ENCODE peak calls at places on chromosomes 16 and 17, in ten cellular contexts. Y is AG04450, I is cardiac muscle cell, D is PC-9, F is thoracic aorta, V is tibial artery, X is MM.1S, T is body of pancreas, O is K562, H is OCI-LY7. K is an unnamed sample.

GRCh38 chr17:49915670-49916069 is 53.3 kb upstream of the DLX4 start:
- DNase-seq in Y (no peak), I (no peak), D (no peak), F (no peak), V (no peak), X (no peak), T (no peak), O (no peak), H (no peak), K (no peak)

GRCh38 chr17:70290770-70291169 is 121.4 kb downstream of the KCNJ2 start:
- DNase-seq in Y (no peak), I (no peak), D (no peak), F (no peak), V (no peak), X (no peak), T (no peak), O (no peak), H (no peak), K (no peak)

GRCh38 chr16:26976913-26977312 is 89.8 kb upstream of the C16orf82 start:
- DNase-seq in Y (no peak), I (no peak), D (no peak), F (no peak), V (no peak), X (no peak), T (no peak), O (no peak), H (no peak), K (no peak)

GRCh38 chr16:24729967-24730815 is 740 bp downstream of the TNRC6A start:
- DNase-seq in Y (no peak), I (peak; percentile 24), D (peak; percentile 3), F (no peak), V (no peak), X (peak; percentile 19), T (peak; percentile 36), O (peak; percentile 76), H (peak; percentile 21), K (peak; percentile 50)

GRCh38 chr17:5651348-5651747 is 67.0 kb upstream of the NLRP1 start:
- DNase-seq in Y (no peak), I (no peak), D (no peak), F (no peak), V (peak; percentile 3), X (no peak), T (no peak), O (no peak), H (no peak), K (no peak)

GRCh38 chr17:1623057-1623456 is 5.6 kb downstream of the SLC43A2 start:
- DNase-seq in Y (no peak), I (no peak), D (no peak), F (no peak), V (no peak), X (no peak), T (no peak), O (no peak), H (no peak), K (no peak)

GRCh38 chr16:72673118-72673517 is 374.8 kb downstream of the ZFHX3 start:
- DNase-seq in Y (no peak), I (no peak), D (no peak), F (no peak), V (no peak), X (no peak), T (no peak), O (no peak), H (no peak), K (no peak)

GRCh38 chr17:67212716-67213417 is 32.1 kb downstream of the HELZ start:
- DNase-seq in Y (peak; percentile 41), I (peak; percentile 68), D (no peak), F (no peak), V (no peak), X (no peak), T (no peak), O (no peak), H (no peak), K (no peak)

GRCh38 chr17:76243826-76244679 is 3.8 kb upstream of the RNF157 start:
- DNase-seq in Y (no peak), I (peak; percentile 26), D (no peak), F (no peak), V (peak; percentile 31), X (no peak), T (no peak), O (no peak), H (no peak), K (no peak)

GRCh38 chr16:67641779-67642708 is 2.9 kb upstream of the CARMIL2 start:
- DNase-seq in Y (no peak), I (peak; percentile 60), D (no peak), F (no peak), V (peak; percentile 92), X (no peak), T (peak; percentile 55), O (no peak), H (no peak), K (peak; percentile 80)

GRCh38 chr16:10640934-10641333 is 53.8 kb downstream of the TEKT5 start:
- DNase-seq in Y (no peak), I (no peak), D (no peak), F (no peak), V (no peak), X (no peak), T (no peak), O (no peak), H (no peak), K (no peak)

GRCh38 chr17:68621065-68621464 is 19.9 kb upstream of the FAM20A start:
- DNase-seq in Y (no peak), I (no peak), D (no peak), F (no peak), V (no peak), X (no peak), T (no peak), O (no peak), H (no peak), K (no peak)

DNA sequence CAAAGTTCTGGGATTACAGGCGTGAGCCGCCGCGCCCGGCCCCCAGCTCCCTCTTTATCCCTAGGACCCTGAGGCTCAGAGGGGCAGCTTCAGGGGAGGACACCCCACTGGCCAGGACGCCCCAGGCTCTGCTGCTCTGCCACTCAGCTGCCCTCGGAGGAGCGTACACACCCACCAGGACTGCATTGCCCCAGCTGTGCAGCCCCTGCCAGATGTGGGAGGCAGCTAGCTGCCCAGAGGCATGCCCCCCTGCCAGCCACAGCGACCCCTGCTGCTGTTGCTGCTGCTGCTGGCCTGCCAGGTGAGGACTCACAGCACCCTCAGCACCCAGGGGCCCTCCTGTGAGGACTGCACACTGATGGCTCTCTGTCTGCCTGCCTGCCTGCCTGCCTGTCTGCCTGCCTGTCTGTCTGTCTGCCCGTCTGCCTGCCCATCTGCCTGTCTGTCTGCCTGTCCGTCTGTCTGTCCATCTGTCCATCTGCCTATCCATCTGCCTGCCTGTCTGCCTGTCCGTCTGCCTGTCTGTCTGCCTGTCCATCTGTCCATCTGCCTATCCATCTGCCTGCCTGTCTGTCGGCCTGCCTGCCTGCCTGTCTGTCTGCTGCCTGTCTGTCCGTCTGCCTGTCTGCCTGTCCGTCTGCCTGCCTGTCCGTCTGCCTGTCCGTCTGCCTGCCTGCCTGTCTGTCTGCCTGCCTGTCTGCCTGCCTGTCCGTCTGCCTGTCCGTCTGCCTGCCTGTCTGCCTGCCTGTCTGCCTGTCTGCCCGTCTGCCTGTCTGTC is 5.0 kb downstream of the GCGR start:
- DNase-seq in Y (no peak), I (no peak), D (no peak), F (no peak), V (no peak), X (no peak), T (no peak), O (no peak), H (peak; percentile 46), K (no peak)
- TF ChIP-seq CTCF in Y (no peak), I (no peak), D (no peak), F (no peak), V (no peak), X (peak; percentile 11), T (no peak), O (peak; percentile 20), H (peak; percentile 63), K (no peak)

GRCh38 chr17:78934681-78935418 is 9.7 kb upstream of the TIMP2 start:
- DNase-seq in Y (no peak), I (no peak), D (no peak), F (no peak), V (no peak), X (no peak), T (no peak), O (no peak), H (no peak), K (no peak)
- H3K4me3 ChIP-seq in Y (peak overlapping the region; percentile 25), I (no peak overlapping the region), D (peak overlapping the region; percentile 21), F (peak overlapping the region; percentile 55), V (peak overlapping the region; percentile 25), X (no peak overlapping the region), T (no peak overlapping the region), O (no peak overlapping the region), H (no peak overlapping the region), K (no peak overlapping the region)

DNA sequence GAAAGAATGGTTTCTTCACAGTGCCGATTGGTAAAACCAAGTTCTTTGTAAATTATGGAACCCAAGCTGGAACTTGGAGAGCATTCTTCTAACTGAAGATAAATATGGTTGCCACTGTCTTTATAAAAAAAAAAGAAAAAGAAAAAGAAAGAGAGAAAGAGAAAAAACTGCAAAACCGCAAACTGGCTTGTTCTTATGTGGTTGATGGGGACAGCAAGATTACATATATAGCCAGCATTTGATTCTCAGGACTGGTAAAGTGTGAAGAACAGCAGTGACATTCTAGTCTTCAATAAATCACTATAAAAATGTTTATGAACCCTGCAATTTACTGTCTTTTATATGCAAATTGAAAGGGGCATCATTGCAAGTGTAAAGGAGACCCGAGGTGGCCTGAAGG is 605.1 kb downstream of the MAF start:
- DNase-seq in Y (no peak), I (no peak), D (no peak), F (no peak), V (no peak), X (no peak), T (no peak), O (no peak), H (no peak), K (no peak)
- H3K27ac ChIP-seq in Y (no peak overlapping the region), I (no peak overlapping the region), D (no peak overlapping the region), F (no peak overlapping the region), V (no peak overlapping the region), X (no peak overlapping the region), T (no peak overlapping the region), O (no peak overlapping the region), H (no peak overlapping the region), K (no peak overlapping the region)

GRCh38 chr17:73198201-73198929 is 5.5 kb downstream of the COG1 start:
- DNase-seq in Y (no peak), I (no peak), D (no peak), F (no peak), V (peak; percentile 24), X (no peak), T (no peak), O (no peak), H (no peak), K (no peak)

GRCh38 chr17:73197141-73197540 is 4.3 kb downstream of the COG1 start:
- DNase-seq in Y (no peak), I (no peak), D (no peak), F (no peak), V (peak; percentile 10), X (no peak), T (no peak), O (no peak), H (no peak), K (no peak)

GRCh38 chr17:73194514-73195222 is 1.8 kb downstream of the COG1 start:
- DNase-seq in Y (peak; percentile 30), I (no peak), D (no peak), F (no peak), V (peak; percentile 53), X (no peak), T (no peak), O (no peak), H (no peak), K (no peak)

GRCh38 chr17:73198930-73199260 is 6.0 kb downstream of the COG1 start:
- DNase-seq in Y (no peak), I (no peak), D (no peak), F (no peak), V (peak; percentile 53), X (no peak), T (no peak), O (no peak), H (no peak), K (no peak)

GRCh38 chr17:73196500-73196899 is 3.6 kb downstream of the COG1 start:
- DNase-seq in Y (no peak), I (peak; percentile 56), D (no peak), F (no peak), V (peak; percentile 65), X (no peak), T (peak; percentile 77), O (no peak), H (no peak), K (peak; percentile 58)
- TF ChIP-seq CTCF in Y (peak; percentile 7), I (peak; percentile 58), D (no peak), F (no peak), V (no peak), X (no peak), T (peak; percentile 31), O (peak; percentile 28), H (no peak), K (peak; percentile 33)